ENCODE peak calls at places on chromosomes 16 and 17, in ten cellular contexts. J is anterior cingulate cortex; P is aorta; W is EH; T is myocyte; Z is T-helper 1 cell; S is stimulated activated CD8-positive, alpha-beta memory T cell treated with anti-CD3 and anti-CD28 coated beads, Interleukin-4, amount 100 ng/mL, for 48 hours; R is germinal center; A is tibial artery; I is astrocyte of the cerebellum. M is an unnamed sample.

GRCh38 chr16:3101841-3102470 is 2.9 kb upstream of the ZSCAN10 start:
- DNase-seq in J (no peak), P (no peak), W (no peak), T (no peak), Z (no peak), S (peak), R (no peak), A (no peak), I (no peak), M (no peak)

GRCh38 chr17:21375757-21376584 is at the start of gene KCNJ12:
- DNase-seq in J (peak), P (no peak), W (peak), T (peak), Z (no peak), S (no peak), R (no peak), A (no peak), I (no peak), M (no peak)

GRCh38 chr17:38728290-38728831 is 1.8 kb upstream of the CISD3 start:
- DNase-seq in J (no peak), P (no peak), W (no peak), T (no peak), Z (peak), S (peak), R (no peak), A (no peak), I (no peak), M (no peak)

GRCh38 chr16:57993452-57993851 is 7.0 kb downstream of the ZNF319 start:
- DNase-seq in J (no peak), P (no peak), W (no peak), T (no peak), Z (no peak), S (no peak), R (no peak), A (no peak), I (no peak), M (no peak)

GRCh38 chr17:66564992-66565465 is 262.6 kb downstream of the PRKCA start:
- DNase-seq in J (no peak), P (no peak), W (peak), T (no peak), Z (no peak), S (no peak), R (no peak), A (no peak), I (peak), M (no peak)

GRCh38 chr17:6753565-6753964 is 2.3 kb upstream of the XAF1 start:
- DNase-seq in J (no peak), P (no peak), W (peak), T (no peak), Z (no peak), S (no peak), R (no peak), A (no peak), I (no peak), M (no peak)

GRCh38 chr16:51129105-51129504 is 22.0 kb downstream of the SALL1 start:
- DNase-seq in J (no peak), P (no peak), W (peak), T (no peak), Z (no peak), S (no peak), R (no peak), A (no peak), I (no peak), M (no peak)

GRCh38 chr17:56970974-56971373 is 7.0 kb upstream of the SCPEP1 start:
- DNase-seq in J (no peak), P (no peak), W (no peak), T (no peak), Z (no peak), S (no peak), R (no peak), A (no peak), I (no peak), M (no peak)

GRCh38 chr16:83992624-83993023 is 24.6 kb downstream of the NECAB2 start:
- DNase-seq in J (peak), P (no peak), W (peak), T (peak), Z (no peak), S (no peak), R (no peak), A (no peak), I (peak), M (no peak)

GRCh38 chr17:14302421-14303099 is 1.7 kb downstream of the HS3ST3B1 start:
- DNase-seq in J (no peak), P (peak), W (peak), T (peak), Z (peak), S (peak), R (peak), A (peak), I (peak), M (peak)

GRCh38 chr17:1591474-1592090 is 29.0 kb upstream of the PITPNA start:
- DNase-seq in J (no peak), P (no peak), W (no peak), T (no peak), Z (no peak), S (no peak), R (no peak), A (no peak), I (no peak), M (no peak)

GRCh38 chr17:61253293-61253801 is 146.3 kb upstream of the TBX2 start:
- DNase-seq in J (no peak), P (no peak), W (no peak), T (no peak), Z (no peak), S (no peak), R (no peak), A (peak), I (no peak), M (no peak)

GRCh38 chr17:74770498-74771318 is 5.4 kb downstream of the NAT9 start:
- DNase-seq in J (peak), P (peak), W (peak), T (peak), Z (peak), S (peak), R (peak), A (no peak), I (no peak), M (no peak)

GRCh38 chr16:89054261-89054661 is 39.4 kb upstream of the ACSF3 start:
- DNase-seq in J (no peak), P (no peak), W (no peak), T (no peak), Z (no peak), S (no peak), R (no peak), A (no peak), I (no peak), M (no peak)

GRCh38 chr16:81261049-81261648 is 22.7 kb downstream of the BCO1 start:
- DNase-seq in J (no peak), P (no peak), W (peak), T (no peak), Z (no peak), S (peak), R (peak), A (no peak), I (no peak), M (no peak)

GRCh38 chr16:14300631-14301149 is 229.6 kb downstream of the MRTFB start:
- DNase-seq in J (no peak), P (peak), W (peak), T (peak), Z (no peak), S (peak), R (peak), A (peak), I (peak), M (no peak)

GRCh38 chr16:85605912-85606841 is 6.9 kb upstream of the GSE1 start:
- DNase-seq in J (no peak), P (no peak), W (no peak), T (no peak), Z (no peak), S (no peak), R (no peak), A (no peak), I (no peak), M (no peak)

GRCh38 chr16:70795513-70795912 is 5.4 kb downstream of the VAC14 start:
- DNase-seq in J (no peak), P (no peak), W (no peak), T (no peak), Z (no peak), S (no peak), R (no peak), A (no peak), I (no peak), M (no peak)

GRCh38 chr17:2400474-2400866 is 390 bp downstream of the MNT start:
- DNase-seq in J (no peak), P (peak), W (peak), T (peak), Z (peak), S (peak), R (peak), A (peak), I (no peak), M (no peak)

GRCh38 chr16:4517812-4518211 is 20.8 kb downstream of the CDIP1 start:
- DNase-seq in J (peak), P (no peak), W (peak), T (peak), Z (no peak), S (no peak), R (no peak), A (no peak), I (no peak), M (no peak)

GRCh38 chr16:86303787-86304685 is 206.3 kb upstream of the FOXF1 start:
- DNase-seq in J (no peak), P (no peak), W (no peak), T (no peak), Z (no peak), S (no peak), R (no peak), A (no peak), I (no peak), M (no peak)

GRCh38 chr17:42289863-42290165 is 1.5 kb downstream of the STAT5A start:
- DNase-seq in J (no peak), P (peak), W (no peak), T (no peak), Z (no peak), S (peak), R (no peak), A (no peak), I (no peak), M (peak)

GRCh38 chr17:61570118-61570517 is 20.9 kb downstream of the NACA2 start:
- DNase-seq in J (no peak), P (no peak), W (peak), T (no peak), Z (no peak), S (no peak), R (no peak), A (no peak), I (no peak), M (no peak)

GRCh38 chr16:15509593-15510520 is 75.5 kb downstream of the BMERB1 start:
- DNase-seq in J (no peak), P (no peak), W (peak), T (peak), Z (no peak), S (peak), R (no peak), A (no peak), I (peak), M (no peak)

GRCh38 chr16:14013571-14014283 is 57.4 kb upstream of the MRTFB start:
- DNase-seq in J (no peak), P (no peak), W (peak), T (peak), Z (no peak), S (no peak), R (no peak), A (peak), I (peak), M (no peak)

GRCh38 chr16:69320731-69321073 is 9.6 kb downstream of the VPS4A start:
- DNase-seq in J (no peak), P (peak), W (no peak), T (no peak), Z (no peak), S (no peak), R (no peak), A (no peak), I (no peak), M (no peak)

GRCh38 chr16:48561960-48562393 is 48.0 kb downstream of the N4BP1 start:
- DNase-seq in J (no peak), P (no peak), W (peak), T (peak), Z (no peak), S (no peak), R (no peak), A (no peak), I (peak), M (no peak)

GRCh38 chr17:68396226-68396780 is 61.0 kb downstream of the WIPI1 start:
- DNase-seq in J (no peak), P (no peak), W (no peak), T (no peak), Z (no peak), S (no peak), R (no peak), A (no peak), I (no peak), M (no peak)

GRCh38 chr16:14199624-14200023 is 128.5 kb downstream of the MRTFB start:
- DNase-seq in J (no peak), P (no peak), W (peak), T (peak), Z (no peak), S (no peak), R (no peak), A (no peak), I (peak), M (no peak)

GRCh38 chr16:23670137-23670776 is 8.4 kb upstream of the PLK1 start:
- DNase-seq in J (no peak), P (no peak), W (peak), T (peak), Z (no peak), S (peak), R (peak), A (no peak), I (peak), M (no peak)

GRCh38 chr16:12257926-12258561 is 281.5 kb downstream of the SNX29 start:
- DNase-seq in J (no peak), P (no peak), W (no peak), T (no peak), Z (no peak), S (no peak), R (no peak), A (peak), I (no peak), M (no peak)

GRCh38 chr16:58462997-58463891 is 36.7 kb upstream of the NDRG4 start:
- DNase-seq in J (peak), P (no peak), W (no peak), T (no peak), Z (no peak), S (no peak), R (peak), A (no peak), I (no peak), M (no peak)

GRCh38 chr16:88456356-88457292 is 3.5 kb downstream of the ZFPM1 start:
- DNase-seq in J (no peak), P (no peak), W (no peak), T (peak), Z (no peak), S (peak), R (peak), A (no peak), I (no peak), M (no peak)

GRCh38 chr16:84593825-84594724 is 23.8 kb downstream of the COTL1 start:
- DNase-seq in J (peak), P (no peak), W (no peak), T (no peak), Z (peak), S (peak), R (peak), A (no peak), I (no peak), M (no peak)

GRCh38 chr16:82425661-82426060 is 201.1 kb upstream of the CDH13 start:
- DNase-seq in J (no peak), P (no peak), W (no peak), T (no peak), Z (no peak), S (no peak), R (no peak), A (no peak), I (no peak), M (no peak)

GRCh38 chr16:35510701-35511100 is 2051.3 kb downstream of the TP53TG3F start:
- DNase-seq in J (no peak), P (no peak), W (no peak), T (no peak), Z (no peak), S (no peak), R (no peak), A (no peak), I (no peak), M (no peak)

GRCh38 chr17:38922538-38923291 is 2.7 kb upstream of the LASP1NB start:
- DNase-seq in J (peak), P (peak), W (peak), T (peak), Z (no peak), S (peak), R (no peak), A (peak), I (peak), M (no peak)

GRCh38 chr17:67573987-67574657 is 143.6 kb upstream of the NOL11 start:
- DNase-seq in J (no peak), P (no peak), W (no peak), T (no peak), Z (no peak), S (no peak), R (no peak), A (no peak), I (no peak), M (no peak)

GRCh38 chr16:89118361-89119061 is 24.9 kb downstream of the ACSF3 start:
- DNase-seq in J (no peak), P (peak), W (no peak), T (no peak), Z (no peak), S (no peak), R (no peak), A (no peak), I (peak), M (no peak)

GRCh38 chr17:47368262-47368661 is 44.5 kb downstream of the EFCAB13 start:
- DNase-seq in J (no peak), P (no peak), W (no peak), T (peak), Z (no peak), S (no peak), R (no peak), A (no peak), I (no peak), M (no peak)

M was measured in suprapubic skin.